ENCODE peak calls at places on chromosome 4, in eight cellular contexts. N, G, K, X, W, I, B and O are unnamed samples.

GRCh38 chr4:30181918-30182317 is 538.3 kb upstream of the PCDH7 start:
- DNase-seq in N (no peak), G (no peak), K (no peak), X (no peak), W (no peak), I (no peak), B (no peak), O (no peak)

GRCh38 chr4:102625232-102625930 is 124.2 kb downstream of the NFKB1 start:
- DNase-seq in N (no peak), G (no peak), K (peak; percentile 29), X (no peak), W (peak; percentile 47), I (peak; percentile 52), B (no peak), O (no peak)

GRCh38 chr4:169270810-169271691 is at the start of gene SH3RF1:
- DNase-seq in N (peak; percentile 82), G (no peak), K (peak; percentile 92), X (peak; percentile 91), W (peak; percentile 92), I (peak; percentile 75), B (no peak), O (peak; percentile 89)

GRCh38 chr4:41155194-41155830 is 59.0 kb downstream of the APBB2 start:
- DNase-seq in N (no peak), G (no peak), K (no peak), X (no peak), W (peak; percentile 26), I (no peak), B (no peak), O (no peak)

GRCh38 chr4:119653990-119654389 is 25.4 kb upstream of the PDE5A start:
- DNase-seq in N (no peak), G (no peak), K (no peak), X (no peak), W (no peak), I (no peak), B (no peak), O (no peak)

GRCh38 chr4:13537832-13538177 is 6.5 kb downstream of the NKX3-2 start:
- DNase-seq in N (no peak), G (no peak), K (no peak), X (no peak), W (no peak), I (peak; percentile 58), B (no peak), O (no peak)

GRCh38 chr4:120921456-120922389 is 803 bp downstream of the PRDM5 start:
- DNase-seq in N (peak; percentile 76), G (no peak), K (peak; percentile 69), X (peak; percentile 80), W (peak; percentile 75), I (peak; percentile 48), B (no peak), O (no peak)

GRCh38 chr4:2830632-2831610 is 12.7 kb upstream of the ADD1 start:
- DNase-seq in N (no peak), G (no peak), K (no peak), X (no peak), W (no peak), I (no peak), B (no peak), O (no peak)

GRCh38 chr4:81215219-81215892 is at the start of gene PRKG2:
- DNase-seq in N (peak; percentile 59), G (no peak), K (peak; percentile 39), X (no peak), W (peak; percentile 74), I (peak; percentile 52), B (no peak), O (no peak)

GRCh38 chr4:24130637-24131036 is 240.8 kb upstream of the PPARGC1A start:
- DNase-seq in N (no peak), G (no peak), K (no peak), X (no peak), W (no peak), I (no peak), B (no peak), O (no peak)

GRCh38 chr4:784401-785331 is 41.3 kb downstream of the CPLX1 start:
- DNase-seq in N (no peak), G (no peak), K (no peak), X (no peak), W (no peak), I (no peak), B (no peak), O (peak; percentile 7)

GRCh38 chr4:183797445-183798248 is 107.5 kb upstream of the STOX2 start:
- DNase-seq in N (peak; percentile 56), G (no peak), K (peak; percentile 73), X (no peak), W (peak; percentile 65), I (peak; percentile 63), B (no peak), O (peak; percentile 21)

GRCh38 chr4:66376396-66376795 is 706.1 kb upstream of the EPHA5 start:
- DNase-seq in N (no peak), G (no peak), K (no peak), X (no peak), W (no peak), I (no peak), B (no peak), O (no peak)

GRCh38 chr4:13933163-13933562 is 305.6 kb upstream of the BOD1L1 start:
- DNase-seq in N (no peak), G (no peak), K (no peak), X (no peak), W (peak; percentile 39), I (peak; percentile 15), B (no peak), O (no peak)

GRCh38 chr4:14742054-14742453 is 260.2 kb upstream of the CPEB2 start:
- DNase-seq in N (no peak), G (no peak), K (no peak), X (no peak), W (no peak), I (no peak), B (no peak), O (no peak)

GRCh38 chr4:80918004-80918403 is 112.5 kb upstream of the BMP3 start:
- DNase-seq in N (no peak), G (no peak), K (no peak), X (no peak), W (no peak), I (no peak), B (no peak), O (no peak)

GRCh38 chr4:54232151-54232688 is 3.1 kb downstream of the PDGFRA start:
- DNase-seq in N (no peak), G (no peak), K (peak; percentile 25), X (no peak), W (peak; percentile 19), I (peak; percentile 36), B (no peak), O (no peak)

GRCh38 chr4:179225594-179225993 is 1783.4 kb upstream of the AGA start:
- DNase-seq in N (no peak), G (no peak), K (no peak), X (no peak), W (no peak), I (no peak), B (no peak), O (no peak)

GRCh38 chr4:82774711-82775171 is 23.9 kb downstream of the SCD5 start:
- DNase-seq in N (no peak), G (no peak), K (peak; percentile 50), X (no peak), W (no peak), I (no peak), B (no peak), O (no peak)

DNA sequence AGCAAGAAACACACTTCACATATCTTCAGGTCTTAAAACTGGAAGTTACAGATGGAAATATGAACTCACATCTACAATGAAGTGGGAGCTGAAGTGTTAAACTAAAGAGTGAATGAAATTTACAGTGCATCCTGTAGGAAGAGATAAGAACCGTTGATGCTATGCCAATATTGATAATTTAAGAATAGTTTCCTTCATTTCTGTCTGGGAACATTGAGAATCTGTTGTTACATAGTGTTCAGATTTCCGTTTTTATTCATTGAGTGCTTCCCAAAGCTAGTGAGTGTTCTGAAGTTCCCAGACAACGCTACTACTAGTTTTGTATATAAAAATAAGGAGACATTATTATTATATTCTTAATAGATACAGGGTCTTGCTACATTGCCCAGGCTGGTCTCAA is 52.3 kb downstream of the UBE2K start:
- DNase-seq in N (no peak), G (no peak), K (no peak), X (no peak), W (no peak), I (no peak), B (no peak), O (no peak)
- H3K36me3 ChIP-seq in N (peaks cover 4% of the 10 kb centered on the region), G (peaks cover 55% of the 10 kb centered on the region), K (peaks cover 6% of the 10 kb centered on the region), X (no peaks in the 10 kb centered on the region), W (no peaks in the 10 kb centered on the region), I (peaks cover 19% of the 10 kb centered on the region), B (peaks cover 2% of the 10 kb centered on the region), O (peaks cover 40% of the 10 kb centered on the region)

DNA sequence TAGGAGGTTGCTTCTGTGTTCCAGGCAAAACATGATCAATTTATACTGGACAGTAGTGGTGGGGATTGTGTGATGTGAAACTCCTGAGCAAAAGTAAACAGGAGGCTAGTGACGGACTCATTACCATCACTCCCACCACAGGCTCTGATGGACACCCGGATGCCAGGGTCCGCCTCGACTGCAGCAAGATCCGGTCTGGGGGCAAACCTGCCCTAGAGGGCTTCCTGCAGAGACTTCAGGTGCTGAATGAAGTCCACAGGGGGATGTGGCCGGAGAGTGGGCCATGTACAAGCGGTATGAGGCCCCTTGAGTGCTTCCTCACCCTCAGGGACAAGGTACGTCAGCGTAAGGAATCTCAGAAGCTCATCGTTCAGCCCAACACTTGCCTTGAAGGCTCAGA is 23.4 kb upstream of the TECRL start:
- DNase-seq in N (no peak), G (no peak), K (no peak), X (no peak), W (no peak), I (no peak), B (no peak), O (no peak)
- H3K27me3 ChIP-seq in N (no peaks in the 10 kb centered on the region), G (no peaks in the 10 kb centered on the region), K (no peaks in the 10 kb centered on the region), X (no peaks in the 10 kb centered on the region), W (no peaks in the 10 kb centered on the region), I (no peaks in the 10 kb centered on the region), B (no peaks in the 10 kb centered on the region), O (no peaks in the 10 kb centered on the region)

GRCh38 chr4:75654905-75655304 is 18.3 kb downstream of the G3BP2 start:
- DNase-seq in N (no peak), G (no peak), K (no peak), X (no peak), W (no peak), I (no peak), B (no peak), O (no peak)

GRCh38 chr4:75658881-75659280 is 14.3 kb downstream of the G3BP2 start:
- DNase-seq in N (no peak), G (no peak), K (no peak), X (no peak), W (peak; percentile 65), I (no peak), B (no peak), O (no peak)

GRCh38 chr4:75653845-75654503 is 19.2 kb downstream of the G3BP2 start:
- DNase-seq in N (no peak), G (no peak), K (peak; percentile 50), X (no peak), W (peak; percentile 51), I (peak; percentile 74), B (no peak), O (no peak)

GRCh38 chr4:75659512-75660031 is 13.6 kb downstream of the G3BP2 start:
- DNase-seq in N (no peak), G (no peak), K (no peak), X (no peak), W (no peak), I (no peak), B (no peak), O (no peak)

GRCh38 chr4:75655562-75655961 is 17.6 kb downstream of the G3BP2 start:
- DNase-seq in N (no peak), G (no peak), K (no peak), X (no peak), W (no peak), I (no peak), B (no peak), O (no peak)
- H3K36me3 ChIP-seq in N (peaks cover 1% of the 10 kb centered on the region), G (peaks cover 85% of the 10 kb centered on the region), K (peaks cover 61% of the 10 kb centered on the region), X (no peaks in the 10 kb centered on the region), W (no peaks in the 10 kb centered on the region), I (peaks cover 81% of the 10 kb centered on the region), B (peaks cover 12% of the 10 kb centered on the region), O (peaks cover 59% of the 10 kb centered on the region)

GRCh38 chr4:110418641-110419040 is 57.3 kb upstream of the ENPEP start:
- DNase-seq in N (no peak), G (no peak), K (no peak), X (no peak), W (no peak), I (peak; percentile 72), B (no peak), O (no peak)
- H3K27me3 ChIP-seq in N (no peaks in the 10 kb centered on the region), G (peaks cover 30% of the 10 kb centered on the region), K (peaks cover 21% of the 10 kb centered on the region), X (no peaks in the 10 kb centered on the region), W (no peaks in the 10 kb centered on the region), I (peaks cover 4% of the 10 kb centered on the region), B (no peaks in the 10 kb centered on the region), O (no peaks in the 10 kb centered on the region)